ENCODE peak calls at places on chromosomes 12 and 14, in six cellular contexts. One of them, this sample, is unnamed.

GRCh38 chr12:106955377-106956047 is at the start of gene TMEM263:
- DNase-seq in H1: peak
- DNase-seq in GM12878: peak
- DNase-seq in HCT116: peak
- DNase-seq in K562: peak
- DNase-seq in WTC11: peak
- DNase-seq in this sample: peak

GRCh38 chr12:57095440-57095839 is 6.5 kb downstream of the NAB2 start:
- DNase-seq in HCT116: no peak
- DNase-seq in H1: no peak
- DNase-seq in WTC11: no peak
- DNase-seq in K562: peak
- DNase-seq in GM12878: no peak
- DNase-seq in this sample: no peak

GRCh38 chr12:61916856-61917255 is 343.3 kb upstream of the USP15 start:
- DNase-seq in HCT116: no peak
- DNase-seq in GM12878: no peak
- DNase-seq in H1: peak
- DNase-seq in K562: no peak
- DNase-seq in WTC11: no peak
- DNase-seq in this sample: no peak

GRCh38 chr14:101408077-101408831 is 153.0 kb upstream of the DIO3 start:
- DNase-seq in GM12878: no peak
- DNase-seq in K562: no peak
- DNase-seq in WTC11: no peak
- DNase-seq in HCT116: no peak
- DNase-seq in H1: no peak
- DNase-seq in this sample: no peak

GRCh38 chr14:71594828-71595227 is 337.4 kb upstream of the RGS6 start:
- DNase-seq in GM12878: no peak
- DNase-seq in WTC11: no peak
- DNase-seq in K562: no peak
- DNase-seq in HCT116: no peak
- DNase-seq in H1: no peak
- DNase-seq in this sample: no peak

GRCh38 chr12:84069079-84069661 is 843.4 kb downstream of the SLC6A15 start:
- DNase-seq in K562: no peak
- DNase-seq in WTC11: no peak
- DNase-seq in GM12878: no peak
- DNase-seq in H1: no peak
- DNase-seq in HCT116: no peak
- DNase-seq in this sample: no peak

GRCh38 chr14:92959189-92959531 is 36.2 kb downstream of the CHGA start:
- DNase-seq in K562: no peak
- DNase-seq in GM12878: no peak
- DNase-seq in H1: no peak
- DNase-seq in HCT116: no peak
- DNase-seq in WTC11: no peak
- DNase-seq in this sample: no peak

GRCh38 chr14:36208690-36209278 is 32.3 kb upstream of the PTCSC3 start:
- DNase-seq in K562: no peak
- DNase-seq in H1: no peak
- DNase-seq in HCT116: no peak
- DNase-seq in GM12878: no peak
- DNase-seq in WTC11: no peak
- DNase-seq in this sample: peak

GRCh38 chr12:57772429-57773322 is at the start of gene EEF1AKMT3:
- DNase-seq in H1: no peak
- DNase-seq in GM12878: no peak
- DNase-seq in WTC11: peak
- DNase-seq in K562: peak
- DNase-seq in HCT116: no peak
- DNase-seq in this sample: peak

GRCh38 chr12:125341422-125341821 is 276.2 kb downstream of the AACS start:
- DNase-seq in K562: no peak
- DNase-seq in HCT116: no peak
- DNase-seq in H1: no peak
- DNase-seq in GM12878: no peak
- DNase-seq in WTC11: no peak
- DNase-seq in this sample: no peak

GRCh38 chr14:100547633-100548294 is 39.5 kb downstream of the BEGAIN start:
- DNase-seq in H1: no peak
- DNase-seq in K562: no peak
- DNase-seq in GM12878: no peak
- DNase-seq in HCT116: peak
- DNase-seq in WTC11: no peak
- DNase-seq in this sample: no peak

GRCh38 chr12:57604454-57605307 is at the start of gene DTX3:
- DNase-seq in K562: no peak
- DNase-seq in WTC11: peak
- DNase-seq in H1: no peak
- DNase-seq in HCT116: no peak
- DNase-seq in GM12878: no peak
- DNase-seq in this sample: no peak

GRCh38 chr14:67943947-67944346 is 124.4 kb downstream of the RAD51B start:
- DNase-seq in H1: peak
- DNase-seq in WTC11: peak
- DNase-seq in GM12878: peak
- DNase-seq in K562: peak
- DNase-seq in HCT116: peak
- DNase-seq in this sample: peak

GRCh38 chr14:93150227-93151206 is 34.2 kb downstream of the MOAP1 start:
- DNase-seq in WTC11: no peak
- DNase-seq in GM12878: no peak
- DNase-seq in K562: no peak
- DNase-seq in HCT116: no peak
- DNase-seq in H1: no peak
- DNase-seq in this sample: peak

DNA sequence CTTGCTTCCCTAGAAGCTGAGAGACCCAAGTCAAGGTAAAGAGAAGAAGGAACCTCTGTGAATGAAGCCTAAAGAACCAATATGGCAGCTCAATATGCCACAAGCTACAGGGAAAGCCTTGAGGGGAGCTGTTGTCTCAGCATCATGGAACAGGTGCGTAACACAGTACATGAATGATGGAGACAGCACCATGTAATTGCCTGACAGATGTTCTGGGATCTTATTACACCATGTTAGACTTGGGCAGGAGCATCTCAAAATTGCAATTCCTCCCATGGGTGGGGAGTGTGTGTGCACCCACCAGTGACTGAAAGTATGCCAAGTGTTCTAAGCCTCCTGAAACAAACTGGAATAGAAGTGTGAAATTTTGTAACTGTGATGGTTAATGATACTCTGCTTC is 151.1 kb upstream of the SRRM4 start:
- DNase-seq in K562: no peak
- DNase-seq in WTC11: no peak
- DNase-seq in H1: no peak
- DNase-seq in GM12878: no peak
- DNase-seq in HCT116: no peak
- DNase-seq in this sample: no peak
- TF ChIP-seq ATF3 in K562: no peak
- TF ChIP-seq ATF3 in WTC11: no peak
- TF ChIP-seq ATF3 in H1: no peak
- TF ChIP-seq ATF3 in GM12878: no peak
- TF ChIP-seq ATF3 in HCT116: no peak
- TF ChIP-seq ATF3 in this sample: no peak

DNA sequence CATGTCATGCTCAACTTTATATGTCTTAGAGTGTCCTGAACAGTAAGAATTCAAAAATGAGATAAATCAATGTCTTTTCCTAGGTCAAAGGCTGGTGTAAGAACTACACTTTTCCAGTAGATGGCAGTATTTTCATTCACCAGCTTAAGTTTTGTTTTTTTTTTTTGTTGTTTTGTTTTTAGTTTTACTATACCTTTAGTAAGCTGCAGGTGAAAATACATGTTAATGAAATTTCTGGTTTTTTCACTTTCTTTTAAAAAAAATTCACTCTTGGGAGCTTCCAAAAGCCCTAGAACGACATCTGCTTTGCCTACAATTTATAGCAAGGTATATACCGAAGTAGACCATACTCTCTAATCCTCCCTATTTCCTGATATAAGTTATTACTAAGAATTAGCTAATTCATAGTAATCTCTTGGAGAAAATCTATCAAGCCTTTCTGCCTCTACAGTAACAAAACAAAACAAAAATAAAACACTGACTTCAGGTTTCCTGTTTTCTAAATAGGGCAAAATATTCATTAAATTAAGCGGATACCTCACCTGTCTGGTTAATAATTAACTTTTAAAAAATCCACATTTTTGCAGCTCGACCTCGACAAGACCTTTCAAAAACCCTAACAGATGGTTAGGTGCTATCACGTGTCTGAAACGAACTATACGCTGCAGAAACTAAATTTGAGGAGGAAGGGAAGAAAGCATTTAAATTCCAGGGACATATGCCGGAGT is 2.7 kb upstream of the SAMD4A start:
- DNase-seq in K562: peak
- DNase-seq in H1: no peak
- DNase-seq in WTC11: no peak
- DNase-seq in GM12878: no peak
- DNase-seq in HCT116: no peak
- DNase-seq in this sample: peak
- TF ChIP-seq ATF3 in K562: no peak
- TF ChIP-seq ATF3 in H1: no peak
- TF ChIP-seq ATF3 in WTC11: no peak
- TF ChIP-seq ATF3 in GM12878: no peak
- TF ChIP-seq ATF3 in HCT116: no peak
- TF ChIP-seq ATF3 in this sample: no peak

GRCh38 chr14:89455412-89455811 is 38.4 kb upstream of the FOXN3 start:
- DNase-seq in WTC11: no peak
- DNase-seq in K562: peak
- DNase-seq in HCT116: no peak
- DNase-seq in H1: no peak
- DNase-seq in GM12878: no peak
- DNase-seq in this sample: no peak
- TF ChIP-seq ATF3 in WTC11: no peak
- TF ChIP-seq ATF3 in K562: no peak
- TF ChIP-seq ATF3 in HCT116: no peak
- TF ChIP-seq ATF3 in H1: no peak
- TF ChIP-seq ATF3 in GM12878: no peak
- TF ChIP-seq ATF3 in this sample: no peak

GRCh38 chr12:114444422-114445279 is 38.7 kb upstream of the TBX5 start:
- DNase-seq in HCT116: no peak
- DNase-seq in GM12878: no peak
- DNase-seq in K562: no peak
- DNase-seq in H1: no peak
- DNase-seq in WTC11: peak
- DNase-seq in this sample: no peak

GRCh38 chr12:114447799-114448617 is 42.1 kb upstream of the TBX5 start:
- DNase-seq in H1: no peak
- DNase-seq in HCT116: no peak
- DNase-seq in K562: no peak
- DNase-seq in GM12878: no peak
- DNase-seq in WTC11: no peak
- DNase-seq in this sample: no peak

GRCh38 chr12:114445401-114446323 is 39.7 kb upstream of the TBX5 start:
- DNase-seq in K562: no peak
- DNase-seq in HCT116: no peak
- DNase-seq in WTC11: no peak
- DNase-seq in GM12878: no peak
- DNase-seq in H1: no peak
- DNase-seq in this sample: no peak

GRCh38 chr12:114448618-114448933 is 42.6 kb upstream of the TBX5 start:
- DNase-seq in HCT116: no peak
- DNase-seq in K562: peak
- DNase-seq in H1: no peak
- DNase-seq in WTC11: peak
- DNase-seq in GM12878: no peak
- DNase-seq in this sample: no peak

GRCh38 chr12:114447274-114447716 is 41.4 kb upstream of the TBX5 start:
- DNase-seq in K562: no peak
- DNase-seq in HCT116: no peak
- DNase-seq in WTC11: peak
- DNase-seq in H1: no peak
- DNase-seq in GM12878: no peak
- DNase-seq in this sample: no peak
- TF ChIP-seq ATF3 in K562: no peak
- TF ChIP-seq ATF3 in HCT116: no peak
- TF ChIP-seq ATF3 in WTC11: no peak
- TF ChIP-seq ATF3 in H1: no peak
- TF ChIP-seq ATF3 in GM12878: no peak
- TF ChIP-seq ATF3 in this sample: no peak